ENCODE peak calls at places on chromosome 12, in seven cellular contexts. One of them, this sample, is unnamed.

GRCh38 chr12:80422549-80422948 is 21.5 kb upstream of the PTPRQ start:
- DNase-seq in left cardiac atrium: no peak
- DNase-seq in GM03348: no peak
- DNase-seq in DND-41: no peak
- DNase-seq in RKO: no peak
- DNase-seq in activated T-helper 9 cell treated with anti-CD3 and anti-CD28 coated beads, Interleukin-2, amount 50 U/mL, for 16 hours: no peak
- DNase-seq in coronary artery: no peak
- DNase-seq in this sample: no peak

GRCh38 chr12:115944392-115944742 is 333.1 kb downstream of the MED13L start:
- DNase-seq in left cardiac atrium: no peak
- DNase-seq in GM03348: no peak
- DNase-seq in DND-41: no peak
- DNase-seq in RKO: no peak
- DNase-seq in activated T-helper 9 cell treated with anti-CD3 and anti-CD28 coated beads, Interleukin-2, amount 50 U/mL, for 16 hours: no peak
- DNase-seq in coronary artery: no peak
- DNase-seq in this sample: no peak

GRCh38 chr12:117874842-117875434 is 93.9 kb downstream of the KSR2 start:
- DNase-seq in left cardiac atrium: peak; percentile 76
- DNase-seq in GM03348: peak; percentile 84
- DNase-seq in DND-41: peak; percentile 42
- DNase-seq in RKO: peak; percentile 67
- DNase-seq in activated T-helper 9 cell treated with anti-CD3 and anti-CD28 coated beads, Interleukin-2, amount 50 U/mL, for 16 hours: peak; percentile 53
- DNase-seq in coronary artery: no peak
- DNase-seq in this sample: peak; percentile 87

GRCh38 chr12:94618995-94619695 is 31.2 kb downstream of the TMCC3 start:
- DNase-seq in left cardiac atrium: no peak
- DNase-seq in GM03348: peak; percentile 18
- DNase-seq in DND-41: no peak
- DNase-seq in RKO: peak; percentile 97
- DNase-seq in activated T-helper 9 cell treated with anti-CD3 and anti-CD28 coated beads, Interleukin-2, amount 50 U/mL, for 16 hours: no peak
- DNase-seq in coronary artery: no peak
- DNase-seq in this sample: no peak

GRCh38 chr12:108063192-108063591 is 65.9 kb upstream of the WSCD2 start:
- DNase-seq in left cardiac atrium: no peak
- DNase-seq in GM03348: no peak
- DNase-seq in DND-41: no peak
- DNase-seq in RKO: peak; percentile 7
- DNase-seq in activated T-helper 9 cell treated with anti-CD3 and anti-CD28 coated beads, Interleukin-2, amount 50 U/mL, for 16 hours: no peak
- DNase-seq in coronary artery: no peak
- DNase-seq in this sample: no peak

GRCh38 chr12:64796205-64796845 is 28.1 kb upstream of the TBC1D30 start:
- DNase-seq in left cardiac atrium: peak; percentile 67
- DNase-seq in GM03348: peak; percentile 84
- DNase-seq in DND-41: peak; percentile 64
- DNase-seq in RKO: peak; percentile 93
- DNase-seq in activated T-helper 9 cell treated with anti-CD3 and anti-CD28 coated beads, Interleukin-2, amount 50 U/mL, for 16 hours: no peak
- DNase-seq in coronary artery: no peak
- DNase-seq in this sample: peak; percentile 88

GRCh38 chr12:10119072-10119471 is 10.9 kb downstream of the CLEC7A start:
- DNase-seq in left cardiac atrium: no peak
- DNase-seq in GM03348: no peak
- DNase-seq in DND-41: no peak
- DNase-seq in RKO: peak; percentile 18
- DNase-seq in activated T-helper 9 cell treated with anti-CD3 and anti-CD28 coated beads, Interleukin-2, amount 50 U/mL, for 16 hours: no peak
- DNase-seq in coronary artery: no peak
- DNase-seq in this sample: no peak

GRCh38 chr12:90741611-90742010 is 213.4 kb downstream of the CCER1 start:
- DNase-seq in left cardiac atrium: no peak
- DNase-seq in GM03348: peak; percentile 2
- DNase-seq in DND-41: no peak
- DNase-seq in RKO: no peak
- DNase-seq in activated T-helper 9 cell treated with anti-CD3 and anti-CD28 coated beads, Interleukin-2, amount 50 U/mL, for 16 hours: no peak
- DNase-seq in coronary artery: no peak
- DNase-seq in this sample: no peak

GRCh38 chr12:83388551-83388950 is 701.8 kb downstream of the TMTC2 start:
- DNase-seq in left cardiac atrium: no peak
- DNase-seq in GM03348: no peak
- DNase-seq in DND-41: no peak
- DNase-seq in RKO: no peak
- DNase-seq in activated T-helper 9 cell treated with anti-CD3 and anti-CD28 coated beads, Interleukin-2, amount 50 U/mL, for 16 hours: no peak
- DNase-seq in coronary artery: no peak
- DNase-seq in this sample: no peak

GRCh38 chr12:101076940-101077351 is 133.1 kb downstream of the SLC5A8 start:
- DNase-seq in left cardiac atrium: no peak
- DNase-seq in GM03348: peak; percentile 22
- DNase-seq in DND-41: no peak
- DNase-seq in RKO: no peak
- DNase-seq in activated T-helper 9 cell treated with anti-CD3 and anti-CD28 coated beads, Interleukin-2, amount 50 U/mL, for 16 hours: no peak
- DNase-seq in coronary artery: no peak
- DNase-seq in this sample: no peak